ENCODE peak calls at places on chromosomes 11 and 22, in ten cellular contexts. M is cardiac muscle cell, C is tibial artery, D is fibroblast of lung, J is psoas muscle, N is hepatocyte, B is endothelial cell, Q is choroid plexus epithelial cell, R is adrenal gland, H is GM10248. E is an unnamed sample.

GRCh38 chr22:30989473-30989872 is 20.4 kb downstream of the TUG1 start:
- DNase-seq in R (no peak), B (no peak), C (no peak), H (no peak), D (no peak), M (no peak), Q (no peak), N (no peak), J (no peak), E (no peak)

GRCh38 chr11:118929496-118930151 is 3.9 kb upstream of the BCL9L start:
- DNase-seq in Q (peak), D (peak), M (peak), B (peak), C (peak), R (peak), H (peak), J (peak), N (peak), E (peak)

GRCh38 chr11:72813740-72814138 is 472 bp upstream of the ATG16L2 start:
- DNase-seq in D (no peak), J (peak), Q (peak), C (peak), H (peak), N (peak), R (peak), M (peak), B (no peak), E (no peak)

GRCh38 chr11:35944503-35945136 is 758 bp downstream of the LDLRAD3 start:
- DNase-seq in J (peak), N (no peak), B (no peak), R (peak), H (no peak), Q (peak), D (peak), C (no peak), M (peak), E (no peak)

GRCh38 chr11:100512475-100512874 is 174.6 kb upstream of the ARHGAP42 start:
- DNase-seq in Q (no peak), H (no peak), N (no peak), C (no peak), J (no peak), R (no peak), D (no peak), B (no peak), M (no peak), E (no peak)

GRCh38 chr11:44564653-44565007 is 833 bp upstream of the CD82 start:
- DNase-seq in D (peak), N (peak), M (no peak), C (peak), Q (peak), J (peak), H (no peak), R (peak), B (no peak), E (no peak)

GRCh38 chr11:12235945-12236743 is 125.8 kb downstream of the MICAL2 start:
- DNase-seq in H (peak), R (no peak), N (peak), M (peak), B (no peak), Q (peak), J (no peak), D (peak), C (peak), E (no peak)

GRCh38 chr22:42114721-42115120 is 15.9 kb downstream of the CYP2D6 start:
- DNase-seq in B (no peak), M (no peak), H (no peak), D (no peak), J (no peak), Q (peak), C (no peak), R (no peak), N (peak), E (peak)

GRCh38 chr22:33780761-33781160 is 139.5 kb downstream of the LARGE1 start:
- DNase-seq in N (no peak), D (no peak), J (no peak), R (no peak), C (no peak), Q (no peak), H (no peak), M (no peak), B (no peak), E (no peak)

GRCh38 chr11:27612932-27613669 is 87.2 kb downstream of the BDNF start:
- DNase-seq in N (no peak), M (no peak), C (no peak), Q (no peak), R (no peak), B (no peak), D (no peak), J (no peak), H (no peak), E (no peak)

GRCh38 chr11:79212711-79213110 is 228.1 kb downstream of the TENM4 start:
- DNase-seq in B (no peak), R (no peak), D (no peak), C (no peak), N (no peak), J (no peak), M (no peak), H (no peak), Q (no peak), E (no peak)

GRCh38 chr22:40855960-40856512 is 403 bp downstream of the ST13 start:
- DNase-seq in J (peak), N (peak), C (peak), R (no peak), M (peak), D (peak), Q (peak), B (peak), H (peak), E (no peak)

GRCh38 chr11:2072551-2073261 is 66.5 kb downstream of the IGF2 start:
- DNase-seq in J (no peak), C (no peak), D (no peak), R (no peak), N (no peak), Q (peak), B (no peak), M (no peak), H (peak), E (no peak)

GRCh38 chr11:35337136-35337918 is 82.0 kb downstream of the SLC1A2 start:
- DNase-seq in N (peak), H (no peak), R (peak), C (no peak), Q (peak), J (no peak), D (peak), M (no peak), B (no peak), E (no peak)

GRCh38 chr11:69497221-69497787 is 15.8 kb downstream of the LINC01488 start:
- DNase-seq in Q (peak), M (peak), D (peak), N (peak), J (peak), R (peak), C (peak), H (no peak), B (peak), E (peak)

GRCh38 chr11:132140056-132140455 is 769.6 kb downstream of the NTM start:
- DNase-seq in H (no peak), J (no peak), N (no peak), R (no peak), M (peak), B (no peak), Q (no peak), C (no peak), D (no peak), E (no peak)

GRCh38 chr11:86230196-86230813 is 14.2 kb upstream of the EED start:
- DNase-seq in J (no peak), D (peak), R (no peak), B (no peak), H (no peak), M (no peak), C (no peak), Q (no peak), N (no peak), E (no peak)

GRCh38 chr11:64998141-64998540 is 1.4 kb upstream of the BATF2 start:
- DNase-seq in Q (no peak), M (no peak), R (no peak), N (no peak), J (no peak), B (no peak), D (no peak), C (no peak), H (no peak), E (no peak)

GRCh38 chr22:28930357-28931007 is 47.1 kb downstream of the ZNRF3 start:
- DNase-seq in M (no peak), Q (peak), D (peak), C (no peak), B (no peak), N (no peak), J (no peak), H (no peak), R (no peak), E (no peak)

GRCh38 chr11:59556115-59556882 is 45.0 kb downstream of the OR4D9 start:
- DNase-seq in H (no peak), R (peak), M (peak), C (peak), N (peak), J (peak), B (peak), D (peak), Q (peak), E (peak)

GRCh38 chr22:32949719-32950118 is 108.5 kb downstream of the SYN3 start:
- DNase-seq in D (no peak), J (no peak), N (peak), B (no peak), Q (peak), H (no peak), M (peak), C (no peak), R (peak), E (no peak)

GRCh38 chr11:44139565-44140313 is 44.3 kb downstream of the EXT2 start:
- DNase-seq in M (peak), Q (no peak), B (no peak), C (no peak), N (no peak), D (no peak), R (no peak), H (no peak), J (no peak), E (no peak)

GRCh38 chr11:25484225-25484624 is 847.7 kb upstream of the ANO3 start:
- DNase-seq in N (no peak), C (no peak), H (no peak), Q (no peak), R (no peak), B (no peak), J (no peak), D (no peak), M (no peak), E (no peak)

GRCh38 chr11:12377106-12377823 is at the start of gene PARVA:
- DNase-seq in D (peak), R (peak), Q (peak), C (peak), J (peak), N (peak), H (no peak), B (peak), M (peak), E (peak)

GRCh38 chr11:7057641-7058040 is 31.2 kb upstream of the RBMXL2 start:
- DNase-seq in D (no peak), H (no peak), M (no peak), R (no peak), B (no peak), Q (no peak), C (no peak), N (no peak), J (no peak), E (no peak)

GRCh38 chr11:57637626-57638004 is 12.1 kb downstream of the YPEL4 start:
- DNase-seq in R (no peak), Q (no peak), N (peak), C (no peak), J (peak), H (no peak), B (no peak), D (no peak), M (peak), E (peak)

GRCh38 chr11:46906596-46906995 is 11.8 kb downstream of the LRP4 start:
- DNase-seq in J (no peak), D (peak), N (peak), C (no peak), R (no peak), M (peak), Q (peak), H (no peak), B (peak), E (no peak)

GRCh38 chr11:13668957-13669521 is 571 bp downstream of the FAR1 start:
- DNase-seq in M (peak), B (peak), N (peak), R (peak), J (peak), D (peak), C (peak), Q (peak), H (peak), E (peak)

GRCh38 chr11:126863294-126863997 is 137.1 kb downstream of the KIRREL3 start:
- DNase-seq in B (no peak), D (no peak), Q (no peak), R (no peak), N (no peak), J (no peak), C (no peak), M (no peak), H (no peak), E (no peak)

GRCh38 chr11:73195191-73196007 is 22.7 kb upstream of the P2RY2 start:
- DNase-seq in R (peak), C (no peak), Q (no peak), H (peak), M (no peak), D (peak), B (no peak), N (peak), J (peak), E (no peak)

GRCh38 chr11:45058344-45058743 is 88.1 kb upstream of the PRDM11 start:
- DNase-seq in N (no peak), H (no peak), C (peak), J (no peak), Q (no peak), M (no peak), R (no peak), B (no peak), D (no peak), E (no peak)

GRCh38 chr22:36344106-36344827 is 43.5 kb downstream of the MYH9 start:
- DNase-seq in B (no peak), M (no peak), J (no peak), H (no peak), Q (no peak), R (no peak), N (no peak), C (no peak), D (no peak), E (no peak)

GRCh38 chr22:40070701-40071100 is 75.9 kb downstream of the FAM83F start:
- DNase-seq in B (no peak), H (no peak), R (no peak), C (no peak), J (no peak), Q (no peak), D (peak), M (peak), N (no peak), E (no peak)

GRCh38 chr22:36236338-36237319 is 2.7 kb downstream of the APOL2 start:
- DNase-seq in R (no peak), H (no peak), D (no peak), N (no peak), B (no peak), C (no peak), Q (no peak), J (no peak), M (no peak), E (no peak)

GRCh38 chr11:86515297-86516094 is 140.8 kb downstream of the CCDC81 start:
- DNase-seq in B (peak), D (peak), C (no peak), R (peak), H (no peak), J (no peak), Q (peak), M (no peak), N (peak), E (no peak)

GRCh38 chr11:45654242-45654641 is 11.2 kb downstream of the CHST1 start:
- DNase-seq in C (no peak), M (no peak), Q (no peak), B (peak), R (no peak), J (no peak), N (no peak), D (no peak), H (no peak), E (no peak)

GRCh38 chr11:11035331-11035730 is 177.5 kb upstream of the ZBED5 start:
- DNase-seq in M (peak), R (no peak), B (no peak), J (no peak), N (no peak), D (no peak), C (no peak), Q (peak), H (no peak), E (no peak)

GRCh38 chr22:38733329-38734202 is 22.2 kb downstream of the SUN2 start:
- DNase-seq in R (peak), N (peak), D (peak), Q (peak), B (peak), H (peak), M (peak), C (peak), J (peak), E (peak)

GRCh38 chr11:45994421-45995341 is 72.2 kb downstream of the LARGE2 start:
- DNase-seq in R (peak), M (peak), D (peak), J (no peak), Q (peak), B (no peak), C (no peak), H (no peak), N (peak), E (no peak)

GRCh38 chr11:26199341-26199740 is 132.6 kb upstream of the ANO3 start:
- DNase-seq in J (no peak), H (no peak), B (no peak), Q (peak), C (no peak), D (peak), N (no peak), R (no peak), M (no peak), E (no peak)

GRCh38 chr11:75582935-75583709 is 21.1 kb downstream of the SERPINH1 start:
- DNase-seq in N (peak), M (peak), Q (peak), H (peak), C (peak), D (peak), B (peak), R (peak), J (peak), E (peak)
- TF ChIP-seq CTCF in N (peak), M (peak), Q (no peak), H (peak), C (peak), D (peak), B (peak), R (peak), J (peak), E (peak)

DNA sequence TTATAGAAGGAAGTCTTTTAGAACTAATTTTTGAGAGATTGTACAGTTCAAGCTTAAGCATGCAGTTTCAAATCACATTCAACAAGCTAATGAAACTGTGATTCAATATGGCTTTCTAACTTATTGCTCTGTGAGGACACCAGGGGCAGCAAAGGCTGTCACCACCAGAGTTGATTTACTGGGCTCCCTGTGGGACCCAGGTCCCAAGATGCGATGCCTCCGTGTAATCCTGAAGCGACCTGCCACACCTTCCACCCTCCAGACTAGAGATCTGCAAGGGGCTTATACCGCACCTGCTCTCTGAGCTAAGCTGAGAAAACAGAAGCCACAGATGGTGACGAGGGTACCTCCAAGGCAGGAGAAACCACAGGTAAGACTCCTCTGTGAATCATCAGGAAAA is 918 bp upstream of the OR51Q1 start:
- DNase-seq in N (no peak), H (no peak), C (no peak), Q (no peak), R (no peak), M (no peak), B (no peak), J (no peak), D (no peak), E (no peak)
- TF ChIP-seq CTCF in N (no peak), H (no peak), C (no peak), Q (no peak), R (no peak), M (no peak), B (no peak), J (no peak), D (no peak), E (no peak)

GRCh38 chr22:49170053-49170452 is 657.6 kb downstream of the BRD1 start:
- DNase-seq in C (no peak), R (no peak), J (peak), H (no peak), D (no peak), N (no peak), M (no peak), B (no peak), Q (no peak), E (no peak)
- TF ChIP-seq CTCF in C (no peak), R (no peak), J (no peak), H (no peak), D (no peak), N (no peak), M (no peak), B (no peak), Q (no peak), E (no peak)

GRCh38 chr11:9276571-9276970 is 11.4 kb upstream of the DENND5A start:
- DNase-seq in B (no peak), R (no peak), C (no peak), J (no peak), H (no peak), D (no peak), N (no peak), M (no peak), Q (no peak), E (no peak)
- TF ChIP-seq CTCF in B (no peak), R (no peak), C (no peak), J (no peak), H (no peak), D (no peak), N (no peak), M (no peak), Q (no peak), E (no peak)

GRCh38 chr11:120012245-120012644 is 125.7 kb downstream of the TRIM29 start:
- DNase-seq in H (no peak), J (no peak), D (no peak), M (no peak), R (no peak), C (no peak), B (no peak), N (no peak), Q (no peak), E (no peak)

GRCh38 chr11:120011836-120012235 is 126.1 kb downstream of the TRIM29 start:
- DNase-seq in N (no peak), R (no peak), C (no peak), B (no peak), M (no peak), J (no peak), D (no peak), Q (no peak), H (no peak), E (no peak)

GRCh38 chr11:120017582-120017981 is 120.3 kb downstream of the TRIM29 start:
- DNase-seq in H (no peak), N (no peak), B (no peak), J (no peak), D (no peak), R (no peak), M (no peak), C (no peak), Q (no peak), E (no peak)

GRCh38 chr11:120009938-120010337 is 128.0 kb downstream of the TRIM29 start:
- DNase-seq in C (no peak), B (no peak), D (no peak), M (no peak), R (no peak), J (no peak), H (no peak), Q (no peak), N (no peak), E (no peak)

GRCh38 chr11:120013325-120014250 is 124.3 kb downstream of the TRIM29 start:
- DNase-seq in N (peak), B (peak), R (peak), M (peak), H (peak), J (no peak), C (no peak), Q (peak), D (peak), E (peak)
- TF ChIP-seq CTCF in N (peak), B (peak), R (peak), M (peak), H (peak), J (peak), C (peak), Q (peak), D (peak), E (peak)

E was measured in neural crest cell.